ENCODE peak calls at places on chromosomes 5 and 9, in four cellular contexts. One of them, this sample, is unnamed.

GRCh38 chr5:66821626-66822429 is 225.6 kb downstream of the MAST4 start:
- DNase-seq in GM12878: no peak
- DNase-seq in HepG2: no peak
- DNase-seq in K562: no peak
- DNase-seq in this sample: no peak

GRCh38 chr5:134490255-134490924 is 35.1 kb upstream of the JADE2 start:
- DNase-seq in GM12878: no peak
- DNase-seq in HepG2: no peak
- DNase-seq in K562: no peak
- DNase-seq in this sample: no peak

GRCh38 chr5:168660691-168661090 is 81.5 kb upstream of the PANK3 start:
- DNase-seq in GM12878: no peak
- DNase-seq in K562: no peak
- DNase-seq in HepG2: no peak
- DNase-seq in this sample: no peak

GRCh38 chr9:96171749-96172148 is 130.2 kb downstream of the HSD17B3 start:
- DNase-seq in GM12878: no peak
- DNase-seq in K562: no peak
- DNase-seq in HepG2: no peak
- DNase-seq in this sample: no peak

GRCh38 chr5:98428806-98429205 is 344.7 kb upstream of the RGMB start:
- DNase-seq in K562: no peak
- DNase-seq in GM12878: peak; percentile 8
- DNase-seq in HepG2: no peak
- DNase-seq in this sample: no peak

GRCh38 chr5:66223637-66224036 is 79.5 kb downstream of the SREK1 start:
- DNase-seq in K562: peak; percentile 46
- DNase-seq in GM12878: no peak
- DNase-seq in HepG2: no peak
- DNase-seq in this sample: no peak

GRCh38 chr5:96884995-96885394 is 8.7 kb downstream of the ERAP2 start:
- DNase-seq in GM12878: no peak
- DNase-seq in HepG2: no peak
- DNase-seq in K562: no peak
- DNase-seq in this sample: no peak

GRCh38 chr9:134179918-134180785 is 15.8 kb upstream of the RNU6ATAC start:
- DNase-seq in GM12878: no peak
- DNase-seq in K562: no peak
- DNase-seq in HepG2: no peak
- DNase-seq in this sample: no peak

GRCh38 chr9:36136277-36136893 is at the start of gene GLIPR2:
- DNase-seq in K562: peak; percentile 89
- DNase-seq in GM12878: no peak
- DNase-seq in HepG2: peak; percentile 18
- DNase-seq in this sample: no peak

GRCh38 chr5:100841358-100842076 is 61.6 kb downstream of the ST8SIA4 start:
- DNase-seq in K562: no peak
- DNase-seq in GM12878: no peak
- DNase-seq in HepG2: no peak
- DNase-seq in this sample: no peak

GRCh38 chr9:105438136-105438839 is 9.5 kb upstream of the FSD1L start:
- DNase-seq in GM12878: no peak
- DNase-seq in HepG2: no peak
- DNase-seq in K562: no peak
- DNase-seq in this sample: no peak

GRCh38 chr9:89278997-89279739 is 31.8 kb upstream of the CKS2 start:
- DNase-seq in GM12878: no peak
- DNase-seq in HepG2: peak; percentile 45
- DNase-seq in K562: no peak
- DNase-seq in this sample: no peak

GRCh38 chr9:23232831-23233230 is 593.2 kb downstream of the ELAVL2 start:
- DNase-seq in HepG2: no peak
- DNase-seq in K562: no peak
- DNase-seq in GM12878: no peak
- DNase-seq in this sample: no peak

GRCh38 chr9:116152390-116152789 is 1.2 kb upstream of the PAPPA start:
- DNase-seq in HepG2: peak; percentile 16
- DNase-seq in GM12878: no peak
- DNase-seq in K562: peak; percentile 14
- DNase-seq in this sample: no peak

GRCh38 chr5:8908055-8908683 is 637.7 kb downstream of the SEMA5A start:
- DNase-seq in HepG2: no peak
- DNase-seq in K562: peak; percentile 43
- DNase-seq in GM12878: no peak
- DNase-seq in this sample: peak; percentile 68

GRCh38 chr9:785997-786396 is 55.5 kb upstream of the DMRT1 start:
- DNase-seq in HepG2: no peak
- DNase-seq in GM12878: no peak
- DNase-seq in K562: no peak
- DNase-seq in this sample: no peak

GRCh38 chr9:95570646-95571045 is 53.9 kb upstream of the PTCH1 start:
- DNase-seq in HepG2: no peak
- DNase-seq in K562: no peak
- DNase-seq in GM12878: no peak
- DNase-seq in this sample: no peak

GRCh38 chr9:19409406-19410194 is 791 bp downstream of the ACER2 start:
- DNase-seq in GM12878: no peak
- DNase-seq in HepG2: peak; percentile 43
- DNase-seq in K562: peak; percentile 47
- DNase-seq in this sample: no peak

GRCh38 chr9:137037483-137037882 is 5.6 kb upstream of the FUT7 start:
- DNase-seq in K562: no peak
- DNase-seq in HepG2: no peak
- DNase-seq in GM12878: no peak
- DNase-seq in this sample: no peak

GRCh38 chr5:116442095-116442534 is 132.5 kb downstream of the SEMA6A start:
- DNase-seq in K562: no peak
- DNase-seq in GM12878: no peak
- DNase-seq in HepG2: no peak
- DNase-seq in this sample: no peak

GRCh38 chr9:2502760-2503159 is 118.8 kb upstream of the VLDLR start:
- DNase-seq in K562: no peak
- DNase-seq in HepG2: no peak
- DNase-seq in GM12878: no peak
- DNase-seq in this sample: no peak

GRCh38 chr5:180313677-180314076 is 21.8 kb upstream of the MAPK9 start:
- DNase-seq in HepG2: peak; percentile 70
- DNase-seq in K562: peak; percentile 52
- DNase-seq in GM12878: no peak
- DNase-seq in this sample: no peak

GRCh38 chr5:157505496-157505895 is 45.5 kb downstream of the NIPAL4 start:
- DNase-seq in HepG2: no peak
- DNase-seq in K562: no peak
- DNase-seq in GM12878: no peak
- DNase-seq in this sample: no peak

GRCh38 chr9:91285729-91286353 is 75.9 kb downstream of the AUH start:
- DNase-seq in K562: no peak
- DNase-seq in HepG2: no peak
- DNase-seq in GM12878: no peak
- DNase-seq in this sample: no peak

DNA sequence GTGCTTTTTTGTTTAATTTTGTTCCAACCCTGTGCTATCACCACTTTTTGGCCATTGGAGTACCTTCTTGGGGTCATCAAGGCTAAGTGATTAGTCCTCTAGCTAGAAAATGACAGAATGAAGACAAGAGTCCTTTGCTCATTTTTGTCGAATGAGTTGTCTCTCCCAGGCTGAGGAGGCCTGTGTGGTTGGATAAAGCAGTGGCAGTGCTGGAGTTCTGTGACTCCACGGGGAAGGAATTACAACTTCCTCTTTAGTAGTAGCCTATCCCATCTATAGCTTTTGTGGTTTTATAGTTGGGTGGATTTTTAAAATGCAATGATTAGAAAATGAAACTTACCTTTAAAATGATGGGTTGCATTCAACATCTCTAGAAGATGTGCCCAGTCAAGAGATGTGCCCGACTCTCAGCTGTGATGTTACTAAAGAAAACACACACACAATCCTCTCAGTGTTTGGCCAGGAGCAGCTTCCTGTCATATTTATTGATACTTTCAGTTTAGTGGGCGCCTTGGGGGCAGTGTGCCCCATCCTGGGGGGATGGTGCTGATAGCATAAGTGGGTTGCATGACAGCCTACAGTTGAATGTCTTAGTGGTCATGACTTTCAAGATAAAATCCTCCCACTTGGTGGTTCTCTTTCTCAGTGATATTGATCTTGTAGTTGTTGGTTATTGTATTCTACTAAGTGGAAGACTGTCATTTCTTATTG is 11.9 kb downstream of the OTULINL start:
- DNase-seq in K562: no peak
- DNase-seq in GM12878: no peak
- DNase-seq in HepG2: no peak
- DNase-seq in this sample: no peak
- TF ChIP-seq ATF3 in K562: no peak
- TF ChIP-seq ATF3 in GM12878: no peak
- TF ChIP-seq ATF3 in HepG2: no peak
- TF ChIP-seq ATF3 in this sample: no peak

DNA sequence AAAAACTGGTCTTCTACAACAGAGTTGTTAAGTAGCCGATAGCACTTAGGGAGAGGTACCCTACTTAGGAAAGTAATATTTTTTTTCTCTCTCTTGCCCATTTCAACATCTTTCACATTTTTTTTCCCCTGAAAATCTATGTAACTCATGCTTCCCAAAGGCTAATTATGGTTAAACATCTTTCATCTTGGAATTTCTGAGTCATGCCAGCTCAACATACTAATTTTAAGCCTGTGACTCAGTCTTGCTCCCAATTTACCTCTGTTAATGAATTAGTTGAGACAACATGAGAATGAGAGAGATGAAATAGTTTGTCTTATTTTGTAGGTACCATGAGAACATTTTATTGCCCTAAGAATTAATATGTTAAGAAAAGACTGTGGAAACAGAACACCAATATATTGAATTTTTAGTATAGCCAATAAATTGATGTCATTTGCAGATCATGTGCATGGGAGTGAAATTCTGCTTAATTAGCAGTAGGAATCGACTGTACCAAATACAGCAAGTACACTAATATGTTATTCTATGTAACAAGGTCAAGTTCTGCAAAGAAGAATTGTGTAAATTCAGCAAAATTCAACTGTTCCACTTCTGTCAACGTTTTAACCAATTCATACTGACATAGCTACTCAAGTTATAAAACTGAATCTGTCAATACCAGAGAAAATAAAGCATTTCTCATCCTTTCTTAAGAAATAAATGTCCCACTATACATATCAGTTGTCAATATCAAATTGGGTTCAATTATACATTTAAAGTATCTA is 550.0 kb downstream of the PTPRD start:
- DNase-seq in GM12878: no peak
- DNase-seq in HepG2: no peak
- DNase-seq in K562: no peak
- DNase-seq in this sample: no peak
- TF ChIP-seq TAF1 in GM12878: no peak
- TF ChIP-seq TAF1 in HepG2: no peak
- TF ChIP-seq TAF1 in K562: no peak
- TF ChIP-seq TAF1 in this sample: no peak

GRCh38 chr5:135533346-135533745 is 2.4 kb downstream of the NEUROG1 start:
- DNase-seq in K562: no peak
- DNase-seq in GM12878: no peak
- DNase-seq in HepG2: no peak
- DNase-seq in this sample: no peak
- TF ChIP-seq ATF3 in K562: no peak
- TF ChIP-seq ATF3 in GM12878: no peak
- TF ChIP-seq ATF3 in HepG2: no peak
- TF ChIP-seq ATF3 in this sample: no peak

DNA sequence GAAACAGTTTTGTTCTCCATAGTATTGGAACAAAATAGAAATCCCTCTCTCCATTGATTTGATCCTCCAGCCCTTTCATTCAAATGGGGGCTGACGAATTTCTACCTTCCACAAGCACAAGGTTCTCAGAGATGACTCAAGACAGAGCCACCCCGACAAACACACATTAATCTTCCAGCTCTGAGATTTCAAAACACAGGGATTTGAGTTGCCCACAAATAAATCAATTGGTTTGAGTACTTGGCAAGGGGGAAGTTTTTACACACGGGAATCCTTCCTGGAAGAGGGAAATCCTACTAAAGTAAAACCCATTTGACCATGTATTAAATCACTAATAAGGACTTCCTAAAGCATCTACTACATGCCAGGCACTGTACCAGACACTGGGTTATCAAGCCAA is 5.4 kb downstream of the ADRA1B start:
- DNase-seq in K562: no peak
- DNase-seq in HepG2: no peak
- DNase-seq in GM12878: no peak
- DNase-seq in this sample: no peak
- TF ChIP-seq TAF1 in K562: no peak
- TF ChIP-seq TAF1 in HepG2: no peak
- TF ChIP-seq TAF1 in GM12878: no peak
- TF ChIP-seq TAF1 in this sample: no peak

GRCh38 chr9:110260911-110261310 is 4.6 kb upstream of the TXN start:
- DNase-seq in GM12878: no peak
- DNase-seq in HepG2: no peak
- DNase-seq in K562: no peak
- DNase-seq in this sample: no peak
- TF ChIP-seq ATF3 in GM12878: no peak
- TF ChIP-seq ATF3 in HepG2: no peak
- TF ChIP-seq ATF3 in K562: no peak
- TF ChIP-seq ATF3 in this sample: no peak

This sample was measured in H1.